ENCODE peak calls at places on chromosomes 7 and 10, in seven cellular contexts. V is naive thymus-derived CD4-positive, alpha-beta T cell; E is T-helper 1 cell; U is Kasumi-1; B is brain microvascular endothelial cell; H is ELF-1; A is hepatic stellate cell. I is an unnamed sample.

GRCh38 chr7:143391462-143392404 is 10.6 kb downstream of the ZYX start:
- DNase-seq in V (no peak), B (peak; percentile 55), U (no peak), H (no peak), E (no peak), A (peak; percentile 94), I (no peak)

GRCh38 chr7:106071356-106071998 is 40.6 kb downstream of the SYPL1 start:
- DNase-seq in A (no peak), U (peak; percentile 100), V (peak; percentile 64), B (no peak), H (no peak), E (peak; percentile 93), I (peak; percentile 68)

GRCh38 chr7:47819054-47819920 is 129.0 kb downstream of the PKD1L1 start:
- DNase-seq in E (peak; percentile 17), V (no peak), H (peak; percentile 53), U (peak; percentile 68), A (peak; percentile 74), B (peak; percentile 76), I (no peak)

GRCh38 chr7:34392972-34393371 is 265.0 kb upstream of the NPSR1 start:
- DNase-seq in B (no peak), E (no peak), A (no peak), U (no peak), V (no peak), H (no peak), I (no peak)

GRCh38 chr7:45658716-45659495 is 84.7 kb downstream of the ADCY1 start:
- DNase-seq in H (no peak), V (no peak), B (no peak), U (no peak), A (no peak), E (no peak), I (no peak)

GRCh38 chr7:70566659-70567058 is 565.3 kb upstream of the GALNT17 start:
- DNase-seq in U (no peak), A (no peak), B (no peak), V (no peak), E (no peak), H (no peak), I (no peak)

GRCh38 chr7:19333706-19334105 is 188.5 kb upstream of the FERD3L start:
- DNase-seq in E (no peak), A (no peak), H (no peak), B (no peak), V (no peak), U (no peak), I (no peak)

GRCh38 chr10:119550802-119551201 is 8.3 kb upstream of the RGS10 start:
- DNase-seq in E (no peak), A (no peak), V (no peak), U (no peak), B (no peak), H (no peak), I (no peak)

GRCh38 chr7:52273685-52274610 is 761.5 kb upstream of the POM121L12 start:
- DNase-seq in H (peak; percentile 88), A (no peak), E (no peak), B (no peak), U (no peak), V (no peak), I (no peak)

GRCh38 chr7:14841850-14842249 is 60.7 kb downstream of the DGKB start:
- DNase-seq in E (no peak), U (no peak), A (no peak), B (no peak), V (no peak), H (no peak), I (no peak)

GRCh38 chr7:113370910-113371309 is 252.6 kb upstream of the SMIM30 start:
- DNase-seq in A (no peak), H (no peak), V (no peak), U (no peak), E (no peak), B (no peak), I (no peak)